ENCODE peak calls at places on chromosomes 2 and 18, in five cellular contexts. G is neural progenitor cell; J is stimulated activated naive CD8-positive, alpha-beta T cell treated with anti-CD3 and anti-CD28 coated beads, Interleukin-15, amount 100 ng/mL, for 72 hours; Z is HFF-Myc; I is Peyer's patch. Q is an unnamed sample.

GRCh38 chr18:715626-716025 is 3.2 kb upstream of the ENOSF1 start:
- DNase-seq in G (no peak), J (peak; percentile 54), Z (no peak), I (no peak), Q (no peak)

GRCh38 chr18:62183578-62184195 is 3.2 kb downstream of the PIGN start:
- DNase-seq in G (peak; percentile 60), J (peak; percentile 12), Z (peak; percentile 38), I (no peak), Q (peak; percentile 55)

GRCh38 chr2:166932032-166932431 is 43.8 kb downstream of the XIRP2 start:
- DNase-seq in G (no peak), J (no peak), Z (no peak), I (no peak), Q (no peak)

GRCh38 chr2:84815146-84815545 is 65.7 kb downstream of the TRABD2A start:
- DNase-seq in G (no peak), J (no peak), Z (no peak), I (no peak), Q (no peak)

GRCh38 chr2:239589855-239590254 is 189.0 kb upstream of the HDAC4 start:
- DNase-seq in G (no peak), J (no peak), Z (no peak), I (peak; percentile 22), Q (no peak)

GRCh38 chr2:32553829-32554432 is 73.9 kb upstream of the TTC27 start:
- DNase-seq in G (peak; percentile 37), J (no peak), Z (peak; percentile 11), I (no peak), Q (peak; percentile 47)

GRCh38 chr2:17661460-17661859 is 92.2 kb downstream of the SMC6 start:
- DNase-seq in G (no peak), J (no peak), Z (no peak), I (no peak), Q (no peak)

GRCh38 chr2:7646024-7646423 is 728.8 kb downstream of the RNF144A start:
- DNase-seq in G (no peak), J (no peak), Z (no peak), I (no peak), Q (no peak)

GRCh38 chr18:12686100-12686499 is 16.4 kb downstream of the CEP76 start:
- DNase-seq in G (no peak), J (no peak), Z (no peak), I (no peak), Q (peak; percentile 29)

GRCh38 chr2:187547353-187547979 is 6.8 kb downstream of the TFPI start:
- DNase-seq in G (no peak), J (no peak), Z (peak; percentile 85), I (no peak), Q (peak; percentile 96)

GRCh38 chr2:128487650-128488387 is 169.2 kb upstream of the HS6ST1 start:
- DNase-seq in G (no peak), J (peak; percentile 6), Z (no peak), I (no peak), Q (peak; percentile 23)

Q was measured in mesendoderm.